ENCODE peak calls at places on chromosome 4, in five cellular contexts. One of them, this sample, is unnamed.
A peak's percentile ranks its signal among the peaks of the same experiment; 100 is the strongest.

GRCh38 chr4:9735515-9735914 is 45.9 kb upstream of the DRD5 start:
- DNase-seq in A549: no peak
- DNase-seq in IMR-90: no peak
- DNase-seq in GM12878: no peak
- DNase-seq in K562: no peak
- DNase-seq in this sample: no peak

GRCh38 chr4:39932776-39933402 is 44.8 kb downstream of the PDS5A start:
- DNase-seq in GM12878: no peak
- DNase-seq in IMR-90: no peak
- DNase-seq in K562: no peak
- DNase-seq in A549: no peak
- DNase-seq in this sample: no peak

GRCh38 chr4:33650036-33650435 is 2594.3 kb downstream of the ARAP2 start:
- DNase-seq in A549: no peak
- DNase-seq in IMR-90: no peak
- DNase-seq in GM12878: no peak
- DNase-seq in K562: no peak
- DNase-seq in this sample: no peak

GRCh38 chr4:52979020-52979419 is 116.9 kb downstream of the RASL11B start:
- DNase-seq in A549: no peak
- DNase-seq in IMR-90: no peak
- DNase-seq in GM12878: no peak
- DNase-seq in K562: no peak
- DNase-seq in this sample: no peak

GRCh38 chr4:16083217-16084191 is at the start of gene PROM1:
- DNase-seq in K562: no peak
- DNase-seq in A549: no peak
- DNase-seq in IMR-90: no peak
- DNase-seq in GM12878: no peak
- DNase-seq in this sample: peak; percentile 81

GRCh38 chr4:71189471-71189870 is 149.3 kb upstream of the SLC4A4 start:
- DNase-seq in K562: no peak
- DNase-seq in A549: peak; percentile 35
- DNase-seq in IMR-90: peak; percentile 86
- DNase-seq in GM12878: no peak
- DNase-seq in this sample: no peak

GRCh38 chr4:36316544-36317082 is 35.2 kb downstream of the DTHD1 start:
- DNase-seq in A549: no peak
- DNase-seq in K562: no peak
- DNase-seq in IMR-90: peak; percentile 27
- DNase-seq in GM12878: no peak
- DNase-seq in this sample: no peak

GRCh38 chr4:1230971-1231636 is 17.8 kb downstream of the CTBP1 start:
- DNase-seq in A549: no peak
- DNase-seq in IMR-90: no peak
- DNase-seq in K562: no peak
- DNase-seq in GM12878: no peak
- DNase-seq in this sample: no peak

GRCh38 chr4:151204925-151205524 is 71.9 kb upstream of the PRSS48 start:
- DNase-seq in IMR-90: no peak
- DNase-seq in A549: peak; percentile 59
- DNase-seq in K562: no peak
- DNase-seq in GM12878: no peak
- DNase-seq in this sample: no peak

GRCh38 chr4:15186149-15186548 is 183.9 kb downstream of the CPEB2 start:
- DNase-seq in A549: no peak
- DNase-seq in IMR-90: peak; percentile 15
- DNase-seq in GM12878: no peak
- DNase-seq in K562: no peak
- DNase-seq in this sample: no peak

GRCh38 chr4:88672987-88673386 is 24.6 kb downstream of the NAP1L5 start:
- DNase-seq in IMR-90: peak; percentile 48
- DNase-seq in K562: peak; percentile 19
- DNase-seq in GM12878: no peak
- DNase-seq in A549: peak; percentile 30
- DNase-seq in this sample: peak; percentile 17

GRCh38 chr4:165974647-165975335 is 101.8 kb downstream of the TLL1 start:
- DNase-seq in GM12878: no peak
- DNase-seq in A549: no peak
- DNase-seq in K562: no peak
- DNase-seq in IMR-90: no peak
- DNase-seq in this sample: no peak

GRCh38 chr4:10761903-10762302 is 77.3 kb upstream of the CLNK start:
- DNase-seq in K562: no peak
- DNase-seq in IMR-90: peak; percentile 62
- DNase-seq in GM12878: no peak
- DNase-seq in A549: no peak
- DNase-seq in this sample: no peak

GRCh38 chr4:6474053-6474568 is 1.7 kb upstream of the PPP2R2C start:
- DNase-seq in IMR-90: no peak
- DNase-seq in K562: peak; percentile 55
- DNase-seq in GM12878: no peak
- DNase-seq in A549: peak; percentile 56
- DNase-seq in this sample: peak; percentile 60

GRCh38 chr4:177005801-177006230 is 213.1 kb upstream of the VEGFC start:
- DNase-seq in K562: no peak
- DNase-seq in IMR-90: peak; percentile 84
- DNase-seq in A549: peak; percentile 22
- DNase-seq in GM12878: no peak
- DNase-seq in this sample: no peak

GRCh38 chr4:177008836-177009501 is 216.2 kb upstream of the VEGFC start:
- DNase-seq in IMR-90: peak; percentile 13
- DNase-seq in A549: no peak
- DNase-seq in GM12878: no peak
- DNase-seq in K562: no peak
- DNase-seq in this sample: no peak

GRCh38 chr4:177006331-177006730 is 213.6 kb upstream of the VEGFC start:
- DNase-seq in K562: no peak
- DNase-seq in A549: no peak
- DNase-seq in GM12878: no peak
- DNase-seq in IMR-90: no peak
- DNase-seq in this sample: no peak

GRCh38 chr4:177010421-177010820 is 217.7 kb upstream of the VEGFC start:
- DNase-seq in A549: no peak
- DNase-seq in GM12878: no peak
- DNase-seq in K562: no peak
- DNase-seq in IMR-90: no peak
- DNase-seq in this sample: no peak

GRCh38 chr4:177008071-177008835 is 215.5 kb upstream of the VEGFC start:
- DNase-seq in K562: no peak
- DNase-seq in GM12878: no peak
- DNase-seq in A549: no peak
- DNase-seq in IMR-90: peak; percentile 78
- DNase-seq in this sample: no peak
- TF ChIP-seq RCOR1 in K562: no peak
- TF ChIP-seq RCOR1 in GM12878: no peak
- TF ChIP-seq RCOR1 in A549: no peak
- TF ChIP-seq RCOR1 in IMR-90: no peak
- TF ChIP-seq RCOR1 in this sample: no peak

DNA sequence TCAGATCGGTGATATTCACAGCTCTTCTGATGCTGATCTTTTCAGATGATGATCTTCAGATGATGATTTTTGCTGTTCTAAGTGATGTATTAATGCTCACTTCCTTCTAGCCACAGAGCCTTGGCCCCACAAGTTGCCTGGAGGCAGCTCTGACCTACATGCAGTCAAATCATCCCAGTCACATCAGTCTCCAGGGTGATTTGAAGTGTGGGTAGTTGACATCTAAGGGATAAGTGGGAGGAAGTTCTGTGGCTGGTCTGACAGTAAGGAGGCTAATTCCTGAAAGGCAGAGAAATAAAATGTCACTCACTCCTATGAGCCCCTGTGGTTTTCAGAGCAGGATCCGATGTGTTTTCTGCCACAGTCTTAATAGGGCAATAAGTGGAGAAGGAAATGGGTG is 79.8 kb upstream of the RPL34 start:
- DNase-seq in GM12878: no peak
- DNase-seq in A549: no peak
- DNase-seq in IMR-90: no peak
- DNase-seq in K562: no peak
- DNase-seq in this sample: no peak
- TF ChIP-seq RCOR1 in GM12878: no peak
- TF ChIP-seq RCOR1 in A549: no peak
- TF ChIP-seq RCOR1 in IMR-90: no peak
- TF ChIP-seq RCOR1 in K562: no peak
- TF ChIP-seq RCOR1 in this sample: no peak

DNA sequence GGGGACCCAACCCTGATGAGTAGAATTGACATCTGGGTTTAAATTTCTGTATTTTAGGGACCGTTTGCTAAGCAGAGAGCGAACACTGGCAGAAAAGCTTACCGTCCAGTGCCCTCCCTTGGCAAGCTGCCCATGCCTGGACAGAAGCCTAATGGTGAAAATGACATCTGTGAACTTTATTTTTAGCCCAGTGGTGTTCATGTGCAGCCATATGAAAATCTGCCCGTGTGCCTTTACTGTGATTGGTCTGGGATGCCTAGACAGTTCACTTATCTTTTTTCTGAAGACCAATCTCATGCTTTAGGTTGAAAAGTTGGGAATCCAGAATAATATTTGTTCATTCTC is 1.1 kb downstream of the STBD1 start:
- DNase-seq in IMR-90: no peak
- DNase-seq in A549: no peak
- DNase-seq in GM12878: no peak
- DNase-seq in K562: no peak
- DNase-seq in this sample: peak; percentile 68
- TF ChIP-seq RCOR1 in IMR-90: no peak
- TF ChIP-seq RCOR1 in A549: no peak
- TF ChIP-seq RCOR1 in GM12878: no peak
- TF ChIP-seq RCOR1 in K562: no peak
- TF ChIP-seq RCOR1 in this sample: peak; percentile 54

DNA sequence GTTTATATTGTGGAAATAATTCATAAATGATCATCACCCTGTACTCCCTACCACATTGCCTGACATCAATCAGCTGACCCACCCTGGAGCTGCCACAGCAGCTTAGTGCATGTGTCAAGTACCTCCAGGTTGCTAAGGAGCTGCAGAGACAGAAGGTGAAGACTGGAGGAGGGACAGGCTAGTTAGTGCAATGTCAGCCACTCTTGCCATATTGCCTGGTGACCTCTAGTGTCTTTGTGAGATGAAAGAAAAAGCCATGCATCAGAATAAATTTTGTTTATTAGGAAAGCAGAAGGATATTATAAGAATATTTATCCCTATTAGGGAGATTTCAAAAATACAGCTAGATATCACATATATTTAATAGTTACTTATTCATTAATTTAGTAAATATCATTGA is 243.9 kb upstream of the FAT4 start:
- DNase-seq in IMR-90: no peak
- DNase-seq in K562: no peak
- DNase-seq in GM12878: no peak
- DNase-seq in A549: peak; percentile 5
- DNase-seq in this sample: no peak
- TF ChIP-seq RCOR1 in IMR-90: no peak
- TF ChIP-seq RCOR1 in K562: no peak
- TF ChIP-seq RCOR1 in GM12878: no peak
- TF ChIP-seq RCOR1 in A549: no peak
- TF ChIP-seq RCOR1 in this sample: no peak

This sample was measured in SK-N-SH.